ENCODE peak calls at places on chromosomes 7 and 10, in five cellular contexts. U is hypothalamus, R is DMS 273 treated with DMSO at 0.1 percent for 48 hours, Z is AML-193, Q is breast epithelium. T is an unnamed sample.

GRCh38 chr7:112019932-112020331 is 186.3 kb downstream of the DOCK4 start:
- DNase-seq in Q (no peak), R (no peak), Z (no peak), U (no peak), T (no peak)

GRCh38 chr7:106345421-106346166 is 60.8 kb upstream of the NAMPT start:
- DNase-seq in R (no peak), U (no peak), Z (no peak), Q (no peak), T (no peak)

GRCh38 chr7:150520145-150520544 is 5.5 kb downstream of the GIMAP7 start:
- DNase-seq in Q (no peak), R (no peak), U (no peak), Z (no peak), T (no peak)

GRCh38 chr7:137933270-137934017 is 68.4 kb downstream of the CREB3L2 start:
- DNase-seq in R (peak; percentile 45), U (no peak), Z (no peak), Q (no peak), T (no peak)

GRCh38 chr10:125079091-125079600 is 81.2 kb downstream of the CTBP2 start:
- DNase-seq in R (no peak), U (no peak), Q (peak; percentile 45), Z (no peak), T (no peak)

GRCh38 chr10:50512743-50513416 is 110.9 kb downstream of the SGMS1 start:
- DNase-seq in Z (no peak), R (no peak), U (no peak), Q (no peak), T (no peak)

GRCh38 chr10:79313320-79313719 is 33.9 kb upstream of the PPIF start:
- DNase-seq in Q (no peak), Z (no peak), R (no peak), U (no peak), T (no peak)

GRCh38 chr10:110357252-110357780 is 52.6 kb upstream of the SMNDC1 start:
- DNase-seq in Z (no peak), R (no peak), U (no peak), Q (no peak), T (no peak)

GRCh38 chr10:109886037-109886787 is 37.1 kb downstream of the XPNPEP1 start:
- DNase-seq in U (no peak), R (no peak), Z (no peak), Q (no peak), T (no peak)

GRCh38 chr10:3290550-3290949 is 118.0 kb upstream of the PITRM1 start:
- DNase-seq in Q (no peak), R (no peak), Z (no peak), U (no peak), T (no peak)

GRCh38 chr7:131011437-131011752 is 277.4 kb upstream of the KLF14 start:
- DNase-seq in Z (peak; percentile 23), U (peak; percentile 77), Q (no peak), R (no peak), T (no peak)

GRCh38 chr7:74572301-74573090 is 85.0 kb upstream of the GTF2I start:
- DNase-seq in R (peak; percentile 91), Z (no peak), Q (no peak), U (no peak), T (peak; percentile 52)